ENCODE peak calls at places on chromosomes 16 and 17, in six cellular contexts. F is GM06990, W is fibroblast of pulmonary artery, K is right lobe of liver, T is neural progenitor cell, L is body of pancreas. U is an unnamed sample.

GRCh38 chr16:84396537-84397008 is 28.2 kb downstream of the ATP2C2 start:
- DNase-seq in K (no peak), T (peak; percentile 34), L (no peak), W (no peak), F (no peak), U (no peak)

GRCh38 chr17:42706732-42707131 is 24.4 kb downstream of the CNTNAP1 start:
- DNase-seq in T (no peak), W (no peak), F (no peak), K (no peak), L (no peak), U (no peak)

GRCh38 chr17:4195306-4195705 is 52.3 kb downstream of the CYB5D2 start:
- DNase-seq in F (no peak), K (no peak), W (peak; percentile 25), T (no peak), L (no peak), U (no peak)

GRCh38 chr17:37299257-37299985 is 76.4 kb upstream of the C17orf78 start:
- DNase-seq in L (no peak), T (peak; percentile 72), W (peak; percentile 26), F (no peak), K (no peak), U (no peak)

GRCh38 chr16:66609139-66609510 is 4.6 kb downstream of the CMTM3 start:
- DNase-seq in T (no peak), K (no peak), W (no peak), F (no peak), L (no peak), U (no peak)

GRCh38 chr17:51803161-51803560 is 355.4 kb downstream of the CA10 start:
- DNase-seq in W (no peak), F (no peak), K (no peak), L (no peak), T (peak; percentile 28), U (no peak)

GRCh38 chr17:836154-836553 is 54.0 kb downstream of the MRM3 start:
- DNase-seq in L (no peak), W (peak; percentile 21), K (no peak), F (no peak), T (no peak), U (no peak)

GRCh38 chr16:89908236-89908635 is 10.4 kb upstream of the MC1R start:
- DNase-seq in F (no peak), T (no peak), L (no peak), K (no peak), W (no peak), U (no peak)

GRCh38 chr17:49600949-49601348 is 25.3 kb downstream of the NXPH3 start:
- DNase-seq in F (no peak), K (no peak), T (no peak), L (no peak), W (no peak), U (no peak)

GRCh38 chr17:732788-733720 is 658 bp downstream of the TLCD3A start:
- DNase-seq in L (peak; percentile 63), W (peak; percentile 20), K (peak; percentile 62), F (peak; percentile 61), T (peak; percentile 68), U (no peak)

GRCh38 chr17:78645421-78646295 is 68.5 kb upstream of the DNAH17 start:
- DNase-seq in T (no peak), F (peak; percentile 83), K (peak; percentile 86), L (peak; percentile 26), W (peak; percentile 59), U (peak; percentile 76)

GRCh38 chr16:8814095-8814806 is 16.6 kb downstream of the PMM2 start:
- DNase-seq in F (no peak), W (no peak), K (no peak), T (no peak), L (no peak), U (no peak)

GRCh38 chr16:68074850-68075249 is 10.3 kb upstream of the NFATC3 start:
- DNase-seq in T (no peak), W (no peak), F (peak; percentile 80), K (no peak), L (no peak), U (peak; percentile 83)

GRCh38 chr17:60390223-60390622 is 1.7 kb downstream of the USP32 start:
- DNase-seq in F (no peak), W (peak; percentile 81), T (no peak), L (no peak), K (no peak), U (no peak)

GRCh38 chr17:75689441-75689873 is 22.3 kb downstream of the SAP30BP start:
- DNase-seq in T (no peak), W (no peak), L (no peak), K (no peak), F (peak; percentile 68), U (peak; percentile 75)

GRCh38 chr16:77603656-77604055 is 118.7 kb upstream of the NUDT7 start:
- DNase-seq in W (no peak), K (no peak), L (no peak), F (no peak), T (no peak), U (no peak)

GRCh38 chr16:77596243-77596642 is 126.1 kb upstream of the NUDT7 start:
- DNase-seq in L (no peak), F (no peak), W (peak; percentile 86), T (no peak), K (no peak), U (no peak)

GRCh38 chr16:77594798-77595625 is 127.3 kb upstream of the NUDT7 start:
- DNase-seq in L (no peak), F (no peak), T (no peak), W (no peak), K (no peak), U (no peak)

GRCh38 chr16:77600555-77600954 is 121.8 kb upstream of the NUDT7 start:
- DNase-seq in K (no peak), L (no peak), F (no peak), T (no peak), W (no peak), U (no peak)

GRCh38 chr16:77599793-77600415 is 122.4 kb upstream of the NUDT7 start:
- DNase-seq in L (no peak), W (peak; percentile 64), F (no peak), T (peak; percentile 49), K (no peak), U (no peak)
- TF ChIP-seq CTCF in L (peak; percentile 45), W (peak; percentile 99), F (peak; percentile 93), T (peak; percentile 86), K (peak; percentile 74), U (peak; percentile 81)

GRCh38 chr16:48592839-48593429 is 17.0 kb downstream of the N4BP1 start:
- DNase-seq in W (no peak), T (peak; percentile 23), F (no peak), L (no peak), K (no peak), U (no peak)
- H3K4me3 ChIP-seq in W (no peak overlapping the region), T (no peak overlapping the region), F (no peak overlapping the region), L (no peak overlapping the region), K (no peak overlapping the region), U (no peak overlapping the region)

GRCh38 chr16:30870904-30871303 is 23.0 kb downstream of the BCL7C start:
- DNase-seq in L (no peak), T (no peak), W (no peak), K (no peak), F (no peak), U (no peak)
- TF ChIP-seq CTCF in L (no peak), T (no peak), W (no peak), K (no peak), F (no peak), U (no peak)

GRCh38 chr17:35901776-35902175 is 21.6 kb upstream of the CCL5 start:
- DNase-seq in K (no peak), T (no peak), W (peak; percentile 67), L (no peak), F (no peak), U (no peak)

GRCh38 chr17:35906559-35907265 is 23.9 kb downstream of the RDM1 start:
- DNase-seq in W (peak; percentile 36), L (no peak), K (no peak), T (no peak), F (no peak), U (no peak)

GRCh38 chr17:35900693-35901487 is 20.7 kb upstream of the CCL5 start:
- DNase-seq in L (no peak), W (peak; percentile 23), K (no peak), F (no peak), T (no peak), U (no peak)

GRCh38 chr17:35900280-35900679 is 20.1 kb upstream of the CCL5 start:
- DNase-seq in K (no peak), L (no peak), F (no peak), T (no peak), W (no peak), U (no peak)

DNA sequence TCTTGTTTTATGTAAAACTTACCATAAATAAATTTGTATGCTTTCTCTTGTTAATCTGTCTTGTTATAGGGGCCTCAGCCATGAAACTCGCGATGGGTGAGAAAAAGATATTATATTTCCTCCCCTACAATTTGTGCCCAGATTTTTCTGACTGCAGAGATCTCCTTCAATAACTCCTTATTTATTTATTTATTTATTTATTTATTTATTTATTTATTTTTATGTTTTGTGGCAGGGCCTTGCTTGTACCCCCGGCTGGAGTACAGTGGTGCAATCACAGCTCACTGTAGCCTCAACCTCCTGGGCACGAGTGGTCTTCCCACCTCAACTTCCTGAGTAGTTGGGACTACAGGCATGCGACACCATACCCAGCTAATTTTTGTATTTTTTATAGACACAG is 23.3 kb upstream of the CCL5 start:
- DNase-seq in L (no peak), K (no peak), W (no peak), F (no peak), T (no peak), U (no peak)
- H3K4me3 ChIP-seq in L (no peak overlapping the region), K (no peak overlapping the region), W (no peak overlapping the region), F (no peak overlapping the region), T (no peak overlapping the region), U (no peak overlapping the region)

DNA sequence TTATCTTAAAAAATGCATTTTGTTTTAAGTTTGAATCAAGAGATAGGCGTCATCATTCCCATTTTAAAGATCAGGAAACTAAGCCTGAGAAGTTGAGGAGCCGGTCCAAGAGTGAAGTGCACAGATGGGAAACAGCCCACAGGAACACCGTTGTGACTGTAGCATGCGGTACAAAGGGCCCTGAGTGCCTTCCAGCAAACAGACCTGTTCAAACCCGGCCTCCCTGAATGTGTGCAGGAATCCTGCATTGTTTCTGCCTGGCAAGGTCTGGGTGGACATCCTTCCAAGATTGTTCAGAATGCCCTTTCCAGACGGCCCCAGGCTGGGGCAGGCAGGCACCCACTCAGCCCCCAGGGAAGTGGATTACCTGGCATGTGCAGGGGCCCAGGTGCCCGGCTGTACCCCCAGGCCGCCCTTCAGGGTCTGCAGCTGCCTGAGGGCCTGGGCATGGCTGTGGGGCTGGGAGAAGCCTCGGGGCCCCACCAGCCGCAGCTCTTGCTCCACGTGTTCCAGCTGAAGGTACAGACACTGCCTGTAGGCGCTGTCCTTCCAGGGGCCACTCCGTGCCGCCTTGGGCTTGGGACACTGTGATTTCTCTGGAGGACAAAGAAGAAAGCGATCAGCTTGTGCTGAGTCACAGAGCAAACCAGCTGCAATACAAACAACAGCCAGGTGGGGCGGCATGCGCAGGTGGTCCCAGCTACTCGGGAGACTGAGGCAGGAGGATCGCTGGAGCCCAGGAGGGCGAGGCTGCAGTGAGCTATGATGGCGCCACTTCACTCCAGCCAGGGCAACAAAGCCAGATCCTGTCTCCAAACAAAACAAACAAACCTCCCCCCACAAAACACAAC is 45.0 kb upstream of the GCSH start:
- DNase-seq in W (no peak), F (no peak), L (no peak), T (peak; percentile 31), K (no peak), U (no peak)
- TF ChIP-seq CTCF in W (no peak), F (peak; percentile 23), L (no peak), T (peak; percentile 45), K (no peak), U (peak; percentile 53)